ENCODE peak calls at places on chromosomes 13 and 19, in five cellular contexts. One of them, this sample, is unnamed.

GRCh38 chr19:48945415-48945814 is 9.3 kb upstream of the BAX start:
- DNase-seq in activated CD4-positive, alpha-beta T cell treated with anti-CD3 and anti-CD28 coated beads, Interleukin-2, amount 10 ng/mL, durations not matched to agents 7 days and 5 days: no peak
- DNase-seq in NCI-H2081: no peak
- DNase-seq in fibroblast of lung: no peak
- DNase-seq in Karpas-422: peak; percentile 33
- DNase-seq in this sample: no peak

GRCh38 chr13:49604570-49604969 is 19.2 kb upstream of the RCBTB1 start:
- DNase-seq in fibroblast of lung: no peak
- DNase-seq in Karpas-422: no peak
- DNase-seq in activated CD4-positive, alpha-beta T cell treated with anti-CD3 and anti-CD28 coated beads, Interleukin-2, amount 10 ng/mL, durations not matched to agents 7 days and 5 days: no peak
- DNase-seq in NCI-H2081: no peak
- DNase-seq in this sample: no peak

GRCh38 chr13:44399045-44399444 is 25.4 kb downstream of the SERP2 start:
- DNase-seq in fibroblast of lung: no peak
- DNase-seq in NCI-H2081: peak; percentile 56
- DNase-seq in activated CD4-positive, alpha-beta T cell treated with anti-CD3 and anti-CD28 coated beads, Interleukin-2, amount 10 ng/mL, durations not matched to agents 7 days and 5 days: no peak
- DNase-seq in Karpas-422: no peak
- DNase-seq in this sample: no peak

GRCh38 chr19:35058370-35058769 is 16.8 kb downstream of the HPN start:
- DNase-seq in activated CD4-positive, alpha-beta T cell treated with anti-CD3 and anti-CD28 coated beads, Interleukin-2, amount 10 ng/mL, durations not matched to agents 7 days and 5 days: no peak
- DNase-seq in Karpas-422: no peak
- DNase-seq in NCI-H2081: no peak
- DNase-seq in fibroblast of lung: no peak
- DNase-seq in this sample: no peak

GRCh38 chr13:44763604-44764311 is 187.6 kb upstream of the TSC22D1 start:
- DNase-seq in Karpas-422: no peak
- DNase-seq in NCI-H2081: no peak
- DNase-seq in fibroblast of lung: peak; percentile 46
- DNase-seq in activated CD4-positive, alpha-beta T cell treated with anti-CD3 and anti-CD28 coated beads, Interleukin-2, amount 10 ng/mL, durations not matched to agents 7 days and 5 days: no peak
- DNase-seq in this sample: no peak

GRCh38 chr19:43315851-43316250 is 37.6 kb upstream of the CD177 start:
- DNase-seq in fibroblast of lung: no peak
- DNase-seq in NCI-H2081: no peak
- DNase-seq in activated CD4-positive, alpha-beta T cell treated with anti-CD3 and anti-CD28 coated beads, Interleukin-2, amount 10 ng/mL, durations not matched to agents 7 days and 5 days: no peak
- DNase-seq in Karpas-422: no peak
- DNase-seq in this sample: no peak

GRCh38 chr19:49555600-49556411 is 24.6 kb downstream of the NOSIP start:
- DNase-seq in Karpas-422: peak; percentile 94
- DNase-seq in NCI-H2081: no peak
- DNase-seq in fibroblast of lung: peak; percentile 56
- DNase-seq in activated CD4-positive, alpha-beta T cell treated with anti-CD3 and anti-CD28 coated beads, Interleukin-2, amount 10 ng/mL, durations not matched to agents 7 days and 5 days: peak; percentile 89
- DNase-seq in this sample: no peak

GRCh38 chr13:76316998-76317527 is 569.1 kb downstream of the KCTD12 start:
- DNase-seq in NCI-H2081: no peak
- DNase-seq in activated CD4-positive, alpha-beta T cell treated with anti-CD3 and anti-CD28 coated beads, Interleukin-2, amount 10 ng/mL, durations not matched to agents 7 days and 5 days: no peak
- DNase-seq in Karpas-422: no peak
- DNase-seq in fibroblast of lung: no peak
- DNase-seq in this sample: no peak

GRCh38 chr19:51564791-51565190 is 6.3 kb upstream of the ZNF175 start:
- DNase-seq in Karpas-422: peak; percentile 72
- DNase-seq in NCI-H2081: no peak
- DNase-seq in fibroblast of lung: no peak
- DNase-seq in activated CD4-positive, alpha-beta T cell treated with anti-CD3 and anti-CD28 coated beads, Interleukin-2, amount 10 ng/mL, durations not matched to agents 7 days and 5 days: no peak
- DNase-seq in this sample: no peak

GRCh38 chr19:29311391-29311790 is 98.4 kb upstream of the UQCRFS1 start:
- DNase-seq in activated CD4-positive, alpha-beta T cell treated with anti-CD3 and anti-CD28 coated beads, Interleukin-2, amount 10 ng/mL, durations not matched to agents 7 days and 5 days: no peak
- DNase-seq in fibroblast of lung: no peak
- DNase-seq in NCI-H2081: no peak
- DNase-seq in Karpas-422: no peak
- DNase-seq in this sample: no peak

GRCh38 chr19:48354332-48354992 is 9.3 kb downstream of the TMEM143 start:
- DNase-seq in Karpas-422: no peak
- DNase-seq in fibroblast of lung: peak; percentile 59
- DNase-seq in activated CD4-positive, alpha-beta T cell treated with anti-CD3 and anti-CD28 coated beads, Interleukin-2, amount 10 ng/mL, durations not matched to agents 7 days and 5 days: no peak
- DNase-seq in NCI-H2081: no peak
- DNase-seq in this sample: no peak

GRCh38 chr19:43914051-43914450 is 21.0 kb downstream of the ZNF45 start:
- DNase-seq in activated CD4-positive, alpha-beta T cell treated with anti-CD3 and anti-CD28 coated beads, Interleukin-2, amount 10 ng/mL, durations not matched to agents 7 days and 5 days: no peak
- DNase-seq in fibroblast of lung: no peak
- DNase-seq in Karpas-422: no peak
- DNase-seq in NCI-H2081: no peak
- DNase-seq in this sample: no peak

GRCh38 chr13:26220575-26220974 is 1.5 kb downstream of the RNF6 start:
- DNase-seq in activated CD4-positive, alpha-beta T cell treated with anti-CD3 and anti-CD28 coated beads, Interleukin-2, amount 10 ng/mL, durations not matched to agents 7 days and 5 days: no peak
- DNase-seq in Karpas-422: no peak
- DNase-seq in fibroblast of lung: peak; percentile 71
- DNase-seq in NCI-H2081: no peak
- DNase-seq in this sample: no peak

GRCh38 chr19:47190167-47190727 is 40.8 kb downstream of the BBC3 start:
- DNase-seq in Karpas-422: no peak
- DNase-seq in NCI-H2081: no peak
- DNase-seq in fibroblast of lung: peak; percentile 89
- DNase-seq in activated CD4-positive, alpha-beta T cell treated with anti-CD3 and anti-CD28 coated beads, Interleukin-2, amount 10 ng/mL, durations not matched to agents 7 days and 5 days: peak; percentile 54
- DNase-seq in this sample: no peak

GRCh38 chr13:93218583-93218982 is 8.0 kb upstream of the GPC6 start:
- DNase-seq in NCI-H2081: no peak
- DNase-seq in fibroblast of lung: no peak
- DNase-seq in activated CD4-positive, alpha-beta T cell treated with anti-CD3 and anti-CD28 coated beads, Interleukin-2, amount 10 ng/mL, durations not matched to agents 7 days and 5 days: no peak
- DNase-seq in Karpas-422: no peak
- DNase-seq in this sample: no peak

GRCh38 chr19:49546825-49547565 is 19.2 kb downstream of the RCN3 start:
- DNase-seq in activated CD4-positive, alpha-beta T cell treated with anti-CD3 and anti-CD28 coated beads, Interleukin-2, amount 10 ng/mL, durations not matched to agents 7 days and 5 days: peak; percentile 85
- DNase-seq in fibroblast of lung: peak; percentile 79
- DNase-seq in Karpas-422: peak; percentile 94
- DNase-seq in NCI-H2081: peak; percentile 86
- DNase-seq in this sample: peak; percentile 73

GRCh38 chr13:40189885-40190655 is 476.4 kb downstream of the FOXO1 start:
- DNase-seq in Karpas-422: no peak
- DNase-seq in fibroblast of lung: peak; percentile 11
- DNase-seq in NCI-H2081: no peak
- DNase-seq in activated CD4-positive, alpha-beta T cell treated with anti-CD3 and anti-CD28 coated beads, Interleukin-2, amount 10 ng/mL, durations not matched to agents 7 days and 5 days: no peak
- DNase-seq in this sample: no peak

GRCh38 chr13:66558511-66558910 is 671.6 kb downstream of the PCDH9 start:
- DNase-seq in activated CD4-positive, alpha-beta T cell treated with anti-CD3 and anti-CD28 coated beads, Interleukin-2, amount 10 ng/mL, durations not matched to agents 7 days and 5 days: no peak
- DNase-seq in fibroblast of lung: peak; percentile 49
- DNase-seq in Karpas-422: no peak
- DNase-seq in NCI-H2081: no peak
- DNase-seq in this sample: no peak

GRCh38 chr13:101489635-101490034 is 37.2 kb downstream of the ITGBL1 start:
- DNase-seq in NCI-H2081: no peak
- DNase-seq in activated CD4-positive, alpha-beta T cell treated with anti-CD3 and anti-CD28 coated beads, Interleukin-2, amount 10 ng/mL, durations not matched to agents 7 days and 5 days: no peak
- DNase-seq in fibroblast of lung: peak; percentile 71
- DNase-seq in Karpas-422: no peak
- DNase-seq in this sample: no peak

GRCh38 chr13:27006519-27007161 is 165.0 kb downstream of the USP12 start:
- DNase-seq in NCI-H2081: peak; percentile 66
- DNase-seq in fibroblast of lung: peak; percentile 34
- DNase-seq in Karpas-422: no peak
- DNase-seq in activated CD4-positive, alpha-beta T cell treated with anti-CD3 and anti-CD28 coated beads, Interleukin-2, amount 10 ng/mL, durations not matched to agents 7 days and 5 days: no peak
- DNase-seq in this sample: peak; percentile 75

GRCh38 chr13:43473437-43473836 is 313.3 kb downstream of the ENOX1 start:
- DNase-seq in Karpas-422: no peak
- DNase-seq in NCI-H2081: no peak
- DNase-seq in activated CD4-positive, alpha-beta T cell treated with anti-CD3 and anti-CD28 coated beads, Interleukin-2, amount 10 ng/mL, durations not matched to agents 7 days and 5 days: no peak
- DNase-seq in fibroblast of lung: no peak
- DNase-seq in this sample: no peak

GRCh38 chr19:49631279-49631588 is 8.7 kb downstream of the RRAS start:
- DNase-seq in fibroblast of lung: no peak
- DNase-seq in activated CD4-positive, alpha-beta T cell treated with anti-CD3 and anti-CD28 coated beads, Interleukin-2, amount 10 ng/mL, durations not matched to agents 7 days and 5 days: no peak
- DNase-seq in NCI-H2081: no peak
- DNase-seq in Karpas-422: no peak
- DNase-seq in this sample: no peak

GRCh38 chr13:79485014-79485441 is 4.1 kb downstream of the NDFIP2 start:
- DNase-seq in activated CD4-positive, alpha-beta T cell treated with anti-CD3 and anti-CD28 coated beads, Interleukin-2, amount 10 ng/mL, durations not matched to agents 7 days and 5 days: no peak
- DNase-seq in NCI-H2081: no peak
- DNase-seq in Karpas-422: no peak
- DNase-seq in fibroblast of lung: peak; percentile 95
- DNase-seq in this sample: no peak

GRCh38 chr13:73228546-73228945 is 169.7 kb downstream of the KLF5 start:
- DNase-seq in Karpas-422: no peak
- DNase-seq in fibroblast of lung: peak; percentile 36
- DNase-seq in NCI-H2081: no peak
- DNase-seq in activated CD4-positive, alpha-beta T cell treated with anti-CD3 and anti-CD28 coated beads, Interleukin-2, amount 10 ng/mL, durations not matched to agents 7 days and 5 days: peak; percentile 49
- DNase-seq in this sample: no peak

GRCh38 chr13:114174529-114174941 is 4.5 kb upstream of the CFAP97D2 start:
- DNase-seq in NCI-H2081: no peak
- DNase-seq in Karpas-422: no peak
- DNase-seq in fibroblast of lung: no peak
- DNase-seq in activated CD4-positive, alpha-beta T cell treated with anti-CD3 and anti-CD28 coated beads, Interleukin-2, amount 10 ng/mL, durations not matched to agents 7 days and 5 days: no peak
- DNase-seq in this sample: no peak

GRCh38 chr19:37506387-37507166 is at the start of gene ZNF793:
- DNase-seq in activated CD4-positive, alpha-beta T cell treated with anti-CD3 and anti-CD28 coated beads, Interleukin-2, amount 10 ng/mL, durations not matched to agents 7 days and 5 days: peak; percentile 82
- DNase-seq in NCI-H2081: peak; percentile 82
- DNase-seq in fibroblast of lung: peak; percentile 89
- DNase-seq in Karpas-422: peak; percentile 58
- DNase-seq in this sample: peak; percentile 73

GRCh38 chr19:49297403-49297802 is 27.6 kb downstream of the SLC6A16 start:
- DNase-seq in fibroblast of lung: peak; percentile 46
- DNase-seq in NCI-H2081: no peak
- DNase-seq in activated CD4-positive, alpha-beta T cell treated with anti-CD3 and anti-CD28 coated beads, Interleukin-2, amount 10 ng/mL, durations not matched to agents 7 days and 5 days: no peak
- DNase-seq in Karpas-422: no peak
- DNase-seq in this sample: no peak

This sample was measured in NCI-H526 treated with DMSO at 0.1 percent for 48 hours.